ENCODE peak calls at places on chromosomes 16 and 17, in five cellular contexts. One of them, this sample, is unnamed.

GRCh38 chr17:67019809-67020208 is 24.5 kb upstream of the CACNG1 start:
- DNase-seq in Peyer's patch: no peak
- DNase-seq in gastrocnemius medialis: no peak
- DNase-seq in body of pancreas: no peak
- DNase-seq in uterus: no peak
- DNase-seq in this sample: no peak

GRCh38 chr17:43584666-43585102 is 38.5 kb upstream of the ETV4 start:
- DNase-seq in gastrocnemius medialis: no peak
- DNase-seq in body of pancreas: no peak
- DNase-seq in uterus: no peak
- DNase-seq in Peyer's patch: no peak
- DNase-seq in this sample: no peak

GRCh38 chr16:83356266-83356665 is 451.5 kb upstream of the HSBP1 start:
- DNase-seq in body of pancreas: peak; percentile 15
- DNase-seq in gastrocnemius medialis: peak; percentile 22
- DNase-seq in Peyer's patch: no peak
- DNase-seq in uterus: no peak
- DNase-seq in this sample: no peak

GRCh38 chr17:83200231-83200699 is 120.9 kb downstream of the METRNL start:
- DNase-seq in Peyer's patch: peak; percentile 60
- DNase-seq in gastrocnemius medialis: peak; percentile 70
- DNase-seq in body of pancreas: peak; percentile 61
- DNase-seq in uterus: no peak
- DNase-seq in this sample: peak; percentile 64

GRCh38 chr17:181213-182163 is at the start of gene DOC2B:
- DNase-seq in body of pancreas: peak; percentile 79
- DNase-seq in Peyer's patch: no peak
- DNase-seq in uterus: no peak
- DNase-seq in gastrocnemius medialis: no peak
- DNase-seq in this sample: no peak

GRCh38 chr16:55386534-55387296 is 62.7 kb downstream of the IRX6 start:
- DNase-seq in Peyer's patch: no peak
- DNase-seq in gastrocnemius medialis: no peak
- DNase-seq in body of pancreas: no peak
- DNase-seq in uterus: no peak
- DNase-seq in this sample: no peak

GRCh38 chr17:38897176-38897575 is 27.3 kb downstream of the LASP1 start:
- DNase-seq in gastrocnemius medialis: peak; percentile 85
- DNase-seq in body of pancreas: peak; percentile 53
- DNase-seq in Peyer's patch: no peak
- DNase-seq in uterus: peak; percentile 78
- DNase-seq in this sample: peak; percentile 72

GRCh38 chr17:44968225-44969143 is at the start of gene C1QL1:
- DNase-seq in Peyer's patch: peak; percentile 80
- DNase-seq in uterus: peak; percentile 94
- DNase-seq in gastrocnemius medialis: peak; percentile 83
- DNase-seq in body of pancreas: peak; percentile 88
- DNase-seq in this sample: peak; percentile 77

GRCh38 chr17:41446806-41447205 is 6.0 kb upstream of the KRT38 start:
- DNase-seq in Peyer's patch: no peak
- DNase-seq in body of pancreas: no peak
- DNase-seq in gastrocnemius medialis: no peak
- DNase-seq in uterus: no peak
- DNase-seq in this sample: no peak

GRCh38 chr16:8685617-8686016 is 11.2 kb downstream of the ABAT start:
- DNase-seq in Peyer's patch: no peak
- DNase-seq in gastrocnemius medialis: no peak
- DNase-seq in body of pancreas: no peak
- DNase-seq in uterus: no peak
- DNase-seq in this sample: no peak

GRCh38 chr17:50269477-50270429 is 4.5 kb upstream of the TMEM92 start:
- DNase-seq in gastrocnemius medialis: peak; percentile 49
- DNase-seq in Peyer's patch: peak; percentile 44
- DNase-seq in uterus: peak; percentile 79
- DNase-seq in body of pancreas: peak; percentile 63
- DNase-seq in this sample: peak; percentile 91

GRCh38 chr17:65537343-65537844 is 24.1 kb downstream of the AXIN2 start:
- DNase-seq in gastrocnemius medialis: no peak
- DNase-seq in uterus: no peak
- DNase-seq in body of pancreas: no peak
- DNase-seq in Peyer's patch: no peak
- DNase-seq in this sample: no peak

GRCh38 chr16:49409121-49409520 is 35.5 kb downstream of the C16orf78 start:
- DNase-seq in uterus: no peak
- DNase-seq in body of pancreas: no peak
- DNase-seq in gastrocnemius medialis: no peak
- DNase-seq in Peyer's patch: no peak
- DNase-seq in this sample: no peak

GRCh38 chr16:59545666-59546065 is 811.5 kb upstream of the GOT2 start:
- DNase-seq in body of pancreas: no peak
- DNase-seq in Peyer's patch: no peak
- DNase-seq in gastrocnemius medialis: no peak
- DNase-seq in uterus: no peak
- DNase-seq in this sample: no peak

GRCh38 chr16:31507617-31507928 is 618 bp downstream of the RUSF1 start:
- DNase-seq in uterus: no peak
- DNase-seq in gastrocnemius medialis: no peak
- DNase-seq in body of pancreas: no peak
- DNase-seq in Peyer's patch: no peak
- DNase-seq in this sample: no peak

GRCh38 chr16:11572301-11572995 is 14.3 kb downstream of the LITAF start:
- DNase-seq in body of pancreas: no peak
- DNase-seq in gastrocnemius medialis: no peak
- DNase-seq in Peyer's patch: peak; percentile 67
- DNase-seq in uterus: no peak
- DNase-seq in this sample: no peak

GRCh38 chr16:12833939-12834338 is 30.3 kb upstream of the CPPED1 start:
- DNase-seq in Peyer's patch: no peak
- DNase-seq in body of pancreas: no peak
- DNase-seq in gastrocnemius medialis: no peak
- DNase-seq in uterus: no peak
- DNase-seq in this sample: no peak

GRCh38 chr17:64073771-64074703 is 53.6 kb upstream of the ICAM2 start:
- DNase-seq in Peyer's patch: no peak
- DNase-seq in body of pancreas: no peak
- DNase-seq in gastrocnemius medialis: no peak
- DNase-seq in uterus: no peak
- DNase-seq in this sample: no peak

GRCh38 chr16:47848481-47849109 is 307.2 kb downstream of the ABCC12 start:
- DNase-seq in Peyer's patch: no peak
- DNase-seq in uterus: no peak
- DNase-seq in body of pancreas: peak; percentile 33
- DNase-seq in gastrocnemius medialis: no peak
- DNase-seq in this sample: no peak

GRCh38 chr16:19523184-19523558 is 571 bp upstream of the CCP110 start:
- DNase-seq in body of pancreas: no peak
- DNase-seq in Peyer's patch: no peak
- DNase-seq in gastrocnemius medialis: no peak
- DNase-seq in uterus: peak; percentile 27
- DNase-seq in this sample: no peak

GRCh38 chr16:78538284-78538683 is 438.8 kb downstream of the WWOX start:
- DNase-seq in gastrocnemius medialis: no peak
- DNase-seq in Peyer's patch: no peak
- DNase-seq in uterus: no peak
- DNase-seq in body of pancreas: no peak
- DNase-seq in this sample: no peak

GRCh38 chr17:1641065-1641403 is 4.5 kb downstream of the SCARF1 start:
- DNase-seq in Peyer's patch: no peak
- DNase-seq in gastrocnemius medialis: no peak
- DNase-seq in body of pancreas: no peak
- DNase-seq in uterus: no peak
- DNase-seq in this sample: no peak

GRCh38 chr16:57682809-57683318 is 11.7 kb upstream of the DRC7 start:
- DNase-seq in gastrocnemius medialis: no peak
- DNase-seq in body of pancreas: no peak
- DNase-seq in Peyer's patch: no peak
- DNase-seq in uterus: no peak
- DNase-seq in this sample: no peak
- TF ChIP-seq POLR2A in gastrocnemius medialis: no peak
- TF ChIP-seq POLR2A in body of pancreas: no peak
- TF ChIP-seq POLR2A in Peyer's patch: no peak
- TF ChIP-seq POLR2A in uterus: no peak
- TF ChIP-seq POLR2A in this sample: no peak

DNA sequence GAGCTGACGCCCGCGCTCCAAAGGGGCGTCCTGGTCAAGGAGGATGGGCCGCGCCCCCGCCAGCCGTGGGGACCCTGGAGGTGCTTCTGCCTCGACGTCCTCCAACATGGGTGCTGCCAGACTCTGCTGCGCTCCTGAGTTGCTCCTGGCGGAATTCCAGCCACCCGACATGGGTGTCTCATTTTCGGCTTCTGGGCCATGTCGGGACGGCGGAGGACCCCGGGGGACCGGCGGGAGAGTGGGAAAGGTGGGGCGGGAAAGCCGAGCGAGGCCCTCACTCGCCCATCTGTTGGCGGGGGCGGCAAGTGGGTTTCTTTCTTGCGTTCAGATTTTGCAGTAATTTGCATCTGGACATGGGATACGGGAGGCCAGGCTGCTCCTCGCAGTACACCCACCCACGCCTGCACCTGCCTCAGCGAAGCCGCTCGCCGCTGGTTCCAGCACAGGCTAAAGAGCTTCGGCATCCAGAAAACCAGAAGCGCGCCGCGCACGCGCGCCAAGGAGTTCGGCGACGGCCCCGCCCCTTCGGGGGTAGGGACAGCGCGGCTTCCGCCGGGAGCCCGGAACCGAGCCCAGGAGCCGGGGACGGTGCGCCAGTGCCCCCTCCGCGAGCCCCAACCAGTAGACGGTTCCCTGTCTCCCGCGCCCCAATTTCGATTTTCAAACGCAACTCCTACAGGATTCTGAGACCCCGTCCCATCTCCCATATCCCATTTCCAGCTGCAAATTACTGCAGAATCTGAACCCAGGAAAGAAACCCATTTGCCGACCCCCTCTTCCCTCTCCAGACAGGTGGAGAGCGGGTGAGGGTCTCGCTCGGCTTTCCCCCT is at the start of gene ARMC7:
- DNase-seq in Peyer's patch: peak; percentile 85
- DNase-seq in body of pancreas: peak; percentile 92
- DNase-seq in gastrocnemius medialis: peak; percentile 83
- DNase-seq in uterus: peak; percentile 86
- DNase-seq in this sample: peak; percentile 79
- H3K27ac ChIP-seq in Peyer's patch: peak within 1 kb of the TSS; percentile 87
- H3K27ac ChIP-seq in body of pancreas: no peak within 1 kb of the TSS
- H3K27ac ChIP-seq in gastrocnemius medialis: peak within 1 kb of the TSS; percentile 76
- H3K27ac ChIP-seq in uterus: peak within 1 kb of the TSS; percentile 55
- H3K27ac ChIP-seq in this sample: peak within 1 kb of the TSS; percentile 60

DNA sequence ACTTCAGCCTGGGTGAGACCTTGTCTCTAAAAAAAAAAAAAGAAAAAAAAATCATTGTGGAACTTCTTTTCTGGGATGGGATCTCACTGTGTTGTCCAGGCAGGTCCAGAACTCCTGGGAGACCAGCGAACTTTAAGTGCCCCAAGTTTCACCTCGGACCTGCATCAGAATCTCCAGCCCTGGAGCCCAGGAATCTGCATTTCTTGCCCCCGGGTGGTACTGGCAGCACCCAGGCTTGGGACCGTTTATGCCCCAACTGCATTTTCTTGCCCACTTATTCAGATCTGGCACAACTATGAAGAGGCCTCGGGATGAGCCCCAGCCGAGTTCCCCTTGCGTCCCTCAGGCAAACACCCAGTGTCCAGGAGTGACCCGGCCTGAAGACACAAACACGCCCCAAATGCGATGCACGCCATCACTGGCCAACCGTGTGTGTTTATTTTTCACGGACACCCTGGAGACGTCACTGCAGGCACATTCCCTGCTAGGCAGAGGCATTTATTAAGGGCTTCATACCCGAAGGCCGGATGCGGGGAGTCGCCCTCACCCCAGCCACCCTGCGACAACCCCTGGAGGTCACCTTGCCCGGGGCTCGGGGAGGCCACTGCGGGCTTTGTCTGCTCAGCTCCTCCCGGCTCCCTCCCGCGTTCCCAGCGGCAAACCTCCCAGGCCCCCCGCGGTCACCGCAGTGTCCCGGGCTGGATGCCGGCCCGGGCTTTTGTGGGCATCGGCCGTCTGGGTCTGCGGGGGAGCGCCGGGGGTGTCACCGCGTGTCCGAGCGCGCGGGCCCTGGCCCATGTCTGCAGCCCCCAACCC is 684 bp upstream of the SPIRE2 start:
- DNase-seq in uterus: no peak
- DNase-seq in body of pancreas: peak; percentile 61
- DNase-seq in gastrocnemius medialis: no peak
- DNase-seq in Peyer's patch: no peak
- DNase-seq in this sample: no peak
- TF ChIP-seq POLR2A in uterus: no peak
- TF ChIP-seq POLR2A in body of pancreas: peak; percentile 57
- TF ChIP-seq POLR2A in gastrocnemius medialis: no peak
- TF ChIP-seq POLR2A in Peyer's patch: no peak
- TF ChIP-seq POLR2A in this sample: no peak

DNA sequence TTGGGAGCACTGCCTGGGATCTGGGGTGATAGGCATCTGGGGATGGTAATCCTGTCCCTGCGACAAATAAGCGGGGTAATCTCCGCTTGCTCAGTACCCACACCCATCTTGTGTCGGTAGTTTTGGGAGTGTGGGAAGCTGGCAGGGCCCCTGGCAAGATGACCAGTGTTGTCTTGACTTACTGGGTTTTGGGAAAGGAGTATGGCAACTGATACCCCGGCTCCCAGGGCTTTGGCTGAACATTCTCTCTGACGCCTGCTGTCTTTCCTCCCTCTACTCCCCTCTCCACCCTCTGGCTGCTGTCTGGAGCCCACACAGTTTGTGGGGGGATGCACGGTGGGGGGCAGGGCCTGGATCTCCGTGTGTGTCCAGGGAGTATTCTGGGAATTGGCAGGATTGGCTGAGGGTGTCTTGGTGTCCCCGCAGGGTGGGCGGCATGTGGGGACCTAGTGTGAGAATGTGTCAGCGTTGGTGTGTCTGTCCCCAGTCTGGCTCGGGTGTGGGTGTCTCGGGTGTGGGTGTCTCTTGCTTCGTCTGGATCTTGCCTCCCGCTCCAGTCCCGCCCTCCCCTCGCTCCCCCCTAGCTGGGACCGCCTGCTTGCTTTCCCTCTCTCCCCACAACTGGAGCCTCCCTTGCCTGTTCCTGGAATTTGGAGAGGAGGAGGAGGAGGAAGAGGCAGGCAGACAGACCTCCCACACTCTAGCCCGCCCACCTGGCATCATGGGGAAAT is 12.0 kb downstream of the RARA start:
- DNase-seq in body of pancreas: no peak
- DNase-seq in gastrocnemius medialis: peak; percentile 95
- DNase-seq in uterus: peak; percentile 87
- DNase-seq in Peyer's patch: no peak
- DNase-seq in this sample: peak; percentile 44
- H3K27ac ChIP-seq in body of pancreas: no peak overlapping the region
- H3K27ac ChIP-seq in gastrocnemius medialis: peak overlapping the region; percentile 95
- H3K27ac ChIP-seq in uterus: peak overlapping the region; percentile 83
- H3K27ac ChIP-seq in Peyer's patch: peak overlapping the region; percentile 86
- H3K27ac ChIP-seq in this sample: peak overlapping the region; percentile 51